ENCODE peak calls at places on chromosomes 3 and 15, in five cellular contexts. W is activated CD4-positive, alpha-beta T cell treated with anti-CD3 and anti-CD28 coated beads for 4 hours; E is AG10803; U is EL; D is left ventricle myocardium superior. I is an unnamed sample.

GRCh38 chr15:70271422-70272088 is 173.8 kb upstream of the TLE3 start:
- DNase-seq in W (no peak), E (peak; percentile 97), U (peak; percentile 93), D (no peak), I (peak; percentile 93)

GRCh38 chr15:98017150-98017964 is 56.9 kb downstream of the ARRDC4 start:
- DNase-seq in W (no peak), E (no peak), U (no peak), D (no peak), I (peak; percentile 39)

GRCh38 chr3:40546811-40547210 is 22.1 kb downstream of the ZNF621 start:
- DNase-seq in W (no peak), E (peak; percentile 75), U (peak; percentile 64), D (no peak), I (peak; percentile 41)

GRCh38 chr3:131072099-131072559 is 45.5 kb downstream of the NEK11 start:
- DNase-seq in W (no peak), E (peak; percentile 19), U (peak; percentile 68), D (no peak), I (peak; percentile 24)

GRCh38 chr3:99666201-99666600 is 27.8 kb downstream of the COL8A1 start:
- DNase-seq in W (no peak), E (no peak), U (peak; percentile 55), D (no peak), I (peak; percentile 76)

GRCh38 chr15:52424856-52425431 is 103.7 kb downstream of the MYO5A start:
- DNase-seq in W (no peak), E (no peak), U (no peak), D (no peak), I (no peak)

GRCh38 chr3:196227086-196227485 is 10.8 kb downstream of the SLC51A start:
- DNase-seq in W (no peak), E (peak; percentile 11), U (no peak), D (no peak), I (no peak)

GRCh38 chr3:28903171-28903601 is 377.7 kb upstream of the RBMS3 start:
- DNase-seq in W (no peak), E (no peak), U (no peak), D (no peak), I (no peak)

GRCh38 chr15:56160966-56161365 is 82.7 kb downstream of the RFX7 start:
- DNase-seq in W (no peak), E (peak; percentile 9), U (no peak), D (no peak), I (no peak)

GRCh38 chr15:66961407-66961884 is 104.0 kb upstream of the SMAD3 start:
- DNase-seq in W (no peak), E (peak; percentile 35), U (no peak), D (no peak), I (no peak)

GRCh38 chr3:30473374-30474051 is 132.9 kb upstream of the TGFBR2 start:
- DNase-seq in W (no peak), E (peak; percentile 92), U (no peak), D (no peak), I (peak; percentile 45)

GRCh38 chr3:187878776-187879524 is 133.7 kb upstream of the BCL6 start:
- DNase-seq in W (no peak), E (peak; percentile 72), U (peak; percentile 74), D (no peak), I (peak; percentile 13)

GRCh38 chr15:70486451-70487379 is 276.6 kb downstream of the UACA start:
- DNase-seq in W (peak; percentile 40), E (peak; percentile 92), U (peak; percentile 77), D (peak; percentile 36), I (peak; percentile 81)

I was measured in kidney tubule cell.